ENCODE peak calls at places on chromosomes 2 and 18, in four cellular contexts. One of them, this sample, is unnamed.

GRCh38 chr2:239881561-239882320 is 143.4 kb downstream of the NDUFA10 start:
- DNase-seq in non-pigmented ciliary epithelial cell: no peak
- DNase-seq in GM12865: no peak
- DNase-seq in stimulated activated CD4-positive, alpha-beta T cell treated with anti-CD3 and anti-CD28 coated beads, Interleukin-4, amount 100 ng/mL, for 1 hour: no peak
- DNase-seq in this sample: peak

GRCh38 chr2:2848621-2849443 is 517.8 kb upstream of the MYT1L start:
- DNase-seq in non-pigmented ciliary epithelial cell: no peak
- DNase-seq in stimulated activated CD4-positive, alpha-beta T cell treated with anti-CD3 and anti-CD28 coated beads, Interleukin-4, amount 100 ng/mL, for 1 hour: no peak
- DNase-seq in GM12865: no peak
- DNase-seq in this sample: no peak

GRCh38 chr2:173053043-173053699 is 22.5 kb upstream of the MAP3K20 start:
- DNase-seq in GM12865: no peak
- DNase-seq in non-pigmented ciliary epithelial cell: no peak
- DNase-seq in stimulated activated CD4-positive, alpha-beta T cell treated with anti-CD3 and anti-CD28 coated beads, Interleukin-4, amount 100 ng/mL, for 1 hour: no peak
- DNase-seq in this sample: no peak

GRCh38 chr2:10016802-10017258 is 26.5 kb upstream of the KLF11 start:
- DNase-seq in stimulated activated CD4-positive, alpha-beta T cell treated with anti-CD3 and anti-CD28 coated beads, Interleukin-4, amount 100 ng/mL, for 1 hour: no peak
- DNase-seq in non-pigmented ciliary epithelial cell: no peak
- DNase-seq in GM12865: no peak
- DNase-seq in this sample: no peak

GRCh38 chr2:36486546-36487044 is 111.4 kb downstream of the FEZ2 start:
- DNase-seq in stimulated activated CD4-positive, alpha-beta T cell treated with anti-CD3 and anti-CD28 coated beads, Interleukin-4, amount 100 ng/mL, for 1 hour: no peak
- DNase-seq in non-pigmented ciliary epithelial cell: no peak
- DNase-seq in GM12865: no peak
- DNase-seq in this sample: peak

GRCh38 chr2:238820909-238821308 is 27.0 kb upstream of the TWIST2 start:
- DNase-seq in GM12865: no peak
- DNase-seq in stimulated activated CD4-positive, alpha-beta T cell treated with anti-CD3 and anti-CD28 coated beads, Interleukin-4, amount 100 ng/mL, for 1 hour: no peak
- DNase-seq in non-pigmented ciliary epithelial cell: no peak
- DNase-seq in this sample: peak

GRCh38 chr18:6374340-6374739 is 40.4 kb downstream of the L3MBTL4 start:
- DNase-seq in non-pigmented ciliary epithelial cell: no peak
- DNase-seq in stimulated activated CD4-positive, alpha-beta T cell treated with anti-CD3 and anti-CD28 coated beads, Interleukin-4, amount 100 ng/mL, for 1 hour: no peak
- DNase-seq in GM12865: no peak
- DNase-seq in this sample: no peak

GRCh38 chr18:56267334-56267733 is 371.1 kb downstream of the TXNL1 start:
- DNase-seq in GM12865: no peak
- DNase-seq in stimulated activated CD4-positive, alpha-beta T cell treated with anti-CD3 and anti-CD28 coated beads, Interleukin-4, amount 100 ng/mL, for 1 hour: no peak
- DNase-seq in non-pigmented ciliary epithelial cell: no peak
- DNase-seq in this sample: no peak

GRCh38 chr18:80244956-80245730 is 2.2 kb downstream of the PARD6G start:
- DNase-seq in non-pigmented ciliary epithelial cell: no peak
- DNase-seq in GM12865: no peak
- DNase-seq in stimulated activated CD4-positive, alpha-beta T cell treated with anti-CD3 and anti-CD28 coated beads, Interleukin-4, amount 100 ng/mL, for 1 hour: no peak
- DNase-seq in this sample: no peak

GRCh38 chr2:73746877-73747208 is 9.7 kb upstream of the TPRKB start:
- DNase-seq in GM12865: no peak
- DNase-seq in non-pigmented ciliary epithelial cell: no peak
- DNase-seq in stimulated activated CD4-positive, alpha-beta T cell treated with anti-CD3 and anti-CD28 coated beads, Interleukin-4, amount 100 ng/mL, for 1 hour: no peak
- DNase-seq in this sample: no peak

GRCh38 chr18:27033722-27034121 is 151.4 kb downstream of the CHST9 start:
- DNase-seq in non-pigmented ciliary epithelial cell: no peak
- DNase-seq in GM12865: no peak
- DNase-seq in stimulated activated CD4-positive, alpha-beta T cell treated with anti-CD3 and anti-CD28 coated beads, Interleukin-4, amount 100 ng/mL, for 1 hour: no peak
- DNase-seq in this sample: no peak

GRCh38 chr18:40851014-40851429 is 1104.0 kb upstream of the PIK3C3 start:
- DNase-seq in GM12865: no peak
- DNase-seq in stimulated activated CD4-positive, alpha-beta T cell treated with anti-CD3 and anti-CD28 coated beads, Interleukin-4, amount 100 ng/mL, for 1 hour: no peak
- DNase-seq in non-pigmented ciliary epithelial cell: no peak
- DNase-seq in this sample: peak

GRCh38 chr2:62186534-62186933 is 9.4 kb upstream of the B3GNT2 start:
- DNase-seq in non-pigmented ciliary epithelial cell: no peak
- DNase-seq in GM12865: no peak
- DNase-seq in stimulated activated CD4-positive, alpha-beta T cell treated with anti-CD3 and anti-CD28 coated beads, Interleukin-4, amount 100 ng/mL, for 1 hour: no peak
- DNase-seq in this sample: no peak

GRCh38 chr2:105126353-105126752 is 88.5 kb downstream of the MRPS9 start:
- DNase-seq in GM12865: no peak
- DNase-seq in stimulated activated CD4-positive, alpha-beta T cell treated with anti-CD3 and anti-CD28 coated beads, Interleukin-4, amount 100 ng/mL, for 1 hour: no peak
- DNase-seq in non-pigmented ciliary epithelial cell: no peak
- DNase-seq in this sample: no peak

GRCh38 chr2:240916571-240917008 is 10.5 kb downstream of the CROCC2 start:
- DNase-seq in non-pigmented ciliary epithelial cell: no peak
- DNase-seq in stimulated activated CD4-positive, alpha-beta T cell treated with anti-CD3 and anti-CD28 coated beads, Interleukin-4, amount 100 ng/mL, for 1 hour: no peak
- DNase-seq in GM12865: no peak
- DNase-seq in this sample: peak

GRCh38 chr2:202039278-202040100 is 5.8 kb downstream of the FZD7 start:
- DNase-seq in non-pigmented ciliary epithelial cell: no peak
- DNase-seq in stimulated activated CD4-positive, alpha-beta T cell treated with anti-CD3 and anti-CD28 coated beads, Interleukin-4, amount 100 ng/mL, for 1 hour: no peak
- DNase-seq in GM12865: peak
- DNase-seq in this sample: no peak

GRCh38 chr2:175461839-175462238 is 280.3 kb upstream of the ATP5MC3 start:
- DNase-seq in stimulated activated CD4-positive, alpha-beta T cell treated with anti-CD3 and anti-CD28 coated beads, Interleukin-4, amount 100 ng/mL, for 1 hour: no peak
- DNase-seq in non-pigmented ciliary epithelial cell: no peak
- DNase-seq in GM12865: no peak
- DNase-seq in this sample: no peak

GRCh38 chr2:163732718-163733117 is 3.1 kb downstream of the FIGN start:
- DNase-seq in GM12865: no peak
- DNase-seq in stimulated activated CD4-positive, alpha-beta T cell treated with anti-CD3 and anti-CD28 coated beads, Interleukin-4, amount 100 ng/mL, for 1 hour: no peak
- DNase-seq in non-pigmented ciliary epithelial cell: no peak
- DNase-seq in this sample: peak

GRCh38 chr2:126898636-126899035 is at the start of gene TEX51:
- DNase-seq in GM12865: no peak
- DNase-seq in non-pigmented ciliary epithelial cell: no peak
- DNase-seq in stimulated activated CD4-positive, alpha-beta T cell treated with anti-CD3 and anti-CD28 coated beads, Interleukin-4, amount 100 ng/mL, for 1 hour: no peak
- DNase-seq in this sample: no peak

GRCh38 chr2:120556908-120557307 is 178.8 kb upstream of the GLI2 start:
- DNase-seq in stimulated activated CD4-positive, alpha-beta T cell treated with anti-CD3 and anti-CD28 coated beads, Interleukin-4, amount 100 ng/mL, for 1 hour: no peak
- DNase-seq in GM12865: peak
- DNase-seq in non-pigmented ciliary epithelial cell: no peak
- DNase-seq in this sample: no peak

GRCh38 chr2:180406687-180407086 is 399.6 kb upstream of the CWC22 start:
- DNase-seq in non-pigmented ciliary epithelial cell: no peak
- DNase-seq in stimulated activated CD4-positive, alpha-beta T cell treated with anti-CD3 and anti-CD28 coated beads, Interleukin-4, amount 100 ng/mL, for 1 hour: no peak
- DNase-seq in GM12865: no peak
- DNase-seq in this sample: no peak

GRCh38 chr2:9807056-9807455 is 36.2 kb upstream of the TAF1B start:
- DNase-seq in non-pigmented ciliary epithelial cell: no peak
- DNase-seq in GM12865: no peak
- DNase-seq in stimulated activated CD4-positive, alpha-beta T cell treated with anti-CD3 and anti-CD28 coated beads, Interleukin-4, amount 100 ng/mL, for 1 hour: no peak
- DNase-seq in this sample: no peak

GRCh38 chr18:61991201-61991600 is 98.4 kb upstream of the RNF152 start:
- DNase-seq in stimulated activated CD4-positive, alpha-beta T cell treated with anti-CD3 and anti-CD28 coated beads, Interleukin-4, amount 100 ng/mL, for 1 hour: no peak
- DNase-seq in GM12865: no peak
- DNase-seq in non-pigmented ciliary epithelial cell: no peak
- DNase-seq in this sample: peak